ENCODE peak calls at places on chromosomes 1 and 21, in five cellular contexts. K, E, X, N and Y are unnamed samples.
A peak's percentile ranks its signal among the peaks of the same experiment; 100 is the strongest.

GRCh38 chr1:200039849-200040479 is 12.5 kb downstream of the NR5A2 start:
- DNase-seq in K (no peak), E (no peak), X (no peak), N (no peak), Y (peak; percentile 17)

GRCh38 chr1:57633881-57634280 is 210.0 kb upstream of the DAB1 start:
- DNase-seq in K (no peak), E (no peak), X (no peak), N (no peak), Y (no peak)

GRCh38 chr1:151175910-151176309 is at the start of gene TMOD4:
- DNase-seq in K (peak; percentile 48), E (no peak), X (no peak), N (no peak), Y (peak; percentile 54)

GRCh38 chr1:8439015-8439702 is 121.2 kb downstream of the SLC45A1 start:
- DNase-seq in K (peak; percentile 76), E (no peak), X (peak; percentile 32), N (no peak), Y (peak; percentile 88)

GRCh38 chr1:246404078-246404477 is 103.0 kb downstream of the SMYD3 start:
- DNase-seq in K (no peak), E (no peak), X (no peak), N (no peak), Y (no peak)

GRCh38 chr1:98054367-98054701 is 133.5 kb upstream of the DPYD start:
- DNase-seq in K (no peak), E (no peak), X (no peak), N (no peak), Y (no peak)

GRCh38 chr1:150256193-150256548 is 1.4 kb upstream of the CA14 start:
- DNase-seq in K (no peak), E (no peak), X (no peak), N (no peak), Y (no peak)

GRCh38 chr21:44751186-44751798 is 39.9 kb upstream of the TSPEAR start:
- DNase-seq in K (no peak), E (no peak), X (no peak), N (no peak), Y (no peak)

GRCh38 chr1:25799758-25800537 is at the start of gene SELENON:
- DNase-seq in K (peak; percentile 89), E (no peak), X (peak; percentile 20), N (no peak), Y (peak; percentile 91)

GRCh38 chr1:3995141-3995780 is 95.2 kb upstream of the C1orf174 start:
- DNase-seq in K (no peak), E (no peak), X (no peak), N (no peak), Y (no peak)

GRCh38 chr1:3999941-4000735 is 100.1 kb upstream of the C1orf174 start:
- DNase-seq in K (no peak), E (no peak), X (no peak), N (no peak), Y (no peak)

GRCh38 chr1:3996846-3997705 is 97.0 kb upstream of the C1orf174 start:
- DNase-seq in K (no peak), E (no peak), X (no peak), N (no peak), Y (no peak)

GRCh38 chr1:4000811-4001251 is 100.8 kb upstream of the C1orf174 start:
- DNase-seq in K (no peak), E (no peak), X (no peak), N (no peak), Y (no peak)

GRCh38 chr1:3998086-3998485 is 98.0 kb upstream of the C1orf174 start:
- DNase-seq in K (no peak), E (no peak), X (no peak), N (no peak), Y (no peak)
- TF ChIP-seq CREB1 in K (no peak), E (no peak), X (no peak), N (no peak), Y (no peak)

GRCh38 chr1:37458551-37458950 is 15.8 kb upstream of the ZC3H12A start:
- DNase-seq in K (no peak), E (no peak), X (no peak), N (no peak), Y (no peak)
- TF ChIP-seq CTCF in K (peak; percentile 51), E (peak; percentile 38), X (peak; percentile 36), N (no peak), Y (peak; percentile 55)

DNA sequence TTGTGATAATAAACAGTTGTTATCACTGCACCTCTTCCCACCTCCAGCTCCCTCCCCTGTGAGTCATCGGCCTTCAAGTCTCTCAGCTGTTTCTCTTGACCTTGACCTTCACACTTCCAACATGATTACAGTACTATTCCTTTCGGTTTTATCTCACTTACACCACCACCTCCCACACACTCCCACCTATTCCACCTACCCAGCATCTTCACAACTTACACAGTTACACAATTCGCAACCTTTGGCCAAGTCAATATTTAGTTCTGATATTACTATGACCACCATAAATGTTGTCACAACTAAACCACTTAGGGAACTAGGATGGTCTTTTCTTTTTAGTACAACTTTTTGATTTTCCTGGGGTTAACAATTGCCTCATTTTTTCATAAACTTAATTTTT is 60.2 kb downstream of the RIPK4 start:
- DNase-seq in K (no peak), E (no peak), X (peak; percentile 86), N (no peak), Y (no peak)
- H3K27me3 ChIP-seq in K (peaks cover 56% of the 10 kb centered on the region), E (no peaks in the 10 kb centered on the region), X (peaks cover 10% of the 10 kb centered on the region), N (no peaks in the 10 kb centered on the region), Y (no peaks in the 10 kb centered on the region)

GRCh38 chr1:110555807-110556470 is 37.0 kb upstream of the KCNA10 start:
- DNase-seq in K (no peak), E (no peak), X (no peak), N (no peak), Y (peak; percentile 18)
- TF ChIP-seq CREB1 in K (no peak), E (no peak), X (no peak), N (no peak), Y (no peak)

DNA sequence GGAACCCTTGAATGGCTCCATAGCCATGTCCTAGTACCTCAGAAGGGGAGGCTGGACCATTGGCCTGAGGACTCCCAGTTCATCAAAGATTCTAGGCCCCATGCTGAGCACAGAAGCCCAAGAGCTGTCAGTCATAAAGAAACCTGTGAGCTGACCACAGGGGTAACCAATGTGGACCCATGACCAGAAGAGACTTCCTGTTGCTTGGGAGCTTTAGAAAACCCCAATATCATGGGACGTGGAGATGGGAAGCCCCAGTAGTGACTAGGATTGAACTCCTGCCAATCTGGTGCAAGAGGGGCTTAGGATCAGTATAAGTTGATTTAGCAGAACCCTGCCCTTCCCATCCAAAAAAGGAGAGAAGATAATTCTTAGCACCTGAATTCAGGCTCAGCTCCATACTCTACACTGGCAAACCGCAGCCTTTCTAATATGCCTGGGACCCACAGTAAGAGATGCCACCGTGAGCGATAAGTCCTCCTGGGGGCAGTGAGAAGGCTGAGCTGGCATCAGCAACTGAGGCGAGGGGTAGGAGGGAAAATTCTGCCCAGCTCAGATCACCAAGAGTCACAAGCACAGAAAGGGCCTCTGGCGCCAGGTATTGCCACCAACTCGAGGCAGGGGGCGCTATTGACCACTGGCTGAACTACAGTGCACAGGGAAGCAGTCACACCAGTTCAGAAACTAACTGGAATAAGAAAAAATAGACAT is 108.9 kb downstream of the CAPN8 start:
- DNase-seq in K (peak; percentile 78), E (peak; percentile 31), X (peak; percentile 25), N (peak; percentile 59), Y (peak; percentile 79)
- TF ChIP-seq CTCF in K (peak; percentile 96), E (peak; percentile 96), X (peak; percentile 91), N (peak; percentile 71), Y (peak; percentile 93)

GRCh38 chr1:227316941-227317540 is 1.3 kb downstream of the CDC42BPA start:
- DNase-seq in K (peak; percentile 45), E (no peak), X (no peak), N (no peak), Y (no peak)
- H3K27me3 ChIP-seq in K (no peaks in the 10 kb centered on the region), E (no peaks in the 10 kb centered on the region), X (peaks cover 13% of the 10 kb centered on the region), N (peaks cover 15% of the 10 kb centered on the region), Y (no peaks in the 10 kb centered on the region)

GRCh38 chr1:52032124-52032784 is 1.4 kb downstream of the KTI12 start:
- DNase-seq in K (peak; percentile 30), E (no peak), X (no peak), N (no peak), Y (no peak)
- TF ChIP-seq CREB1 in K (no peak), E (no peak), X (no peak), N (peak; percentile 24), Y (no peak)

GRCh38 chr1:173410133-173410793 is 66.9 kb upstream of the PRDX6 start:
- DNase-seq in K (no peak), E (no peak), X (no peak), N (no peak), Y (no peak)

GRCh38 chr1:173407846-173408245 is 69.3 kb upstream of the PRDX6 start:
- DNase-seq in K (no peak), E (no peak), X (no peak), N (no peak), Y (no peak)

GRCh38 chr1:173410794-173411236 is 66.3 kb upstream of the PRDX6 start:
- DNase-seq in K (no peak), E (no peak), X (no peak), N (peak; percentile 84), Y (no peak)

GRCh38 chr1:173409613-173410012 is 67.5 kb upstream of the PRDX6 start:
- DNase-seq in K (no peak), E (no peak), X (no peak), N (no peak), Y (no peak)

DNA sequence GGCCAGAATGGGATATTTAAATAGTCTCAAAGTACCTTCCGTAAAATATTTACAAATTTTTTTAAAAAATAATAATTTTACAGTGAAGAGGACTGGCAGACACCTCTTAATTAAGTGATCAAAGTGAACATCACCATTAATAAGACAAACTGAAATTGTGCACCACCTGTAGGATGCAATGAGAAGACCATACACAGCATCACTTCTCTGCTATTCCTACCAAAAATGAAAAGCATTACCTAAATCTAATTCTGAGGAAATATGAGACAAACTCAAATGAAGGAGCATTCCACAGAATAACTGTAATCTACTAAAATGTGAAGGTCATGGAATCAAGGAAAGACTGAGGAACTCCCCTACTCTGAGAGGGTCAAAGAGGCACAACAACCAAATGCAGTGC is 68.2 kb upstream of the PRDX6 start:
- DNase-seq in K (no peak), E (no peak), X (no peak), N (no peak), Y (no peak)
- TF ChIP-seq CTCF in K (no peak), E (no peak), X (no peak), N (peak; percentile 32), Y (no peak)

DNA sequence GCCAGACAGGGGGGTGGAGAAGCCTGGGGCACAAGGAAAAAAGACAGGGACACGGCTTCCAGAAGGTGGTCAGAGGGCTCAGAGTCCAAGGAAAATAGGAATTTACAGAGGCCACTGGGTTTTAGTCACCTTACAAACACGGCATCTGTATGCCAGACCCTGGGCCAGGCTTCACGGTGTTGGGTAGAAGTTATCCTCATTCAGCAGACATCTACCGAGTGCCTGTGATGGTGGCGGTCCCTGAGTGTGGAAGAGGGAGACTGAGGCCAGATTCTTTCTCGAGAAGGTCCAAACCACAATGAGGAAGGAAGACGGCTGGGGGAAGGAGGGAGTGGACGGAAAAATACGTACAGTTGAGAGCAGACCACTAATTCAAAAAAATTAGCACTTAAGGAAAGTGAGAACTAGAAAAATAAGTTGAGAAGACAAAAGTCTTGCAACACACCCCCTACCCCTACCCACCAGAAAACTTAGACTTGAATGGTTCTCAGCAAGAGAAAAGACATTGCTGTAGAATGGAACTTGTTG is 864 bp upstream of the BTG2 start:
- DNase-seq in K (no peak), E (no peak), X (no peak), N (no peak), Y (no peak)
- H3K27me3 ChIP-seq in K (no peaks in the 10 kb centered on the region), E (peaks cover 38% of the 10 kb centered on the region), X (peaks cover 23% of the 10 kb centered on the region), N (no peaks in the 10 kb centered on the region), Y (peaks cover 96% of the 10 kb centered on the region)